ENCODE peak calls at places on chromosomes 13 and 19, in four cellular contexts. K, J, F and M are unnamed samples.

GRCh38 chr19:48308695-48309586 is 16.4 kb upstream of the EMP3 start:
- DNase-seq in K (no peak), J (no peak), F (no peak), M (no peak)

GRCh38 chr19:40241809-40242384 is 15.4 kb upstream of the CCNP start:
- DNase-seq in K (peak), J (no peak), F (no peak), M (no peak)

GRCh38 chr13:60933638-60934037 is 482.0 kb downstream of the PCDH20 start:
- DNase-seq in K (no peak), J (no peak), F (no peak), M (no peak)

GRCh38 chr13:21517576-21517975 is 58.5 kb upstream of the ZDHHC20 start:
- DNase-seq in K (no peak), J (no peak), F (no peak), M (no peak)

GRCh38 chr19:49193822-49194394 is 36.3 kb downstream of the TRPM4 start:
- DNase-seq in K (no peak), J (no peak), F (no peak), M (no peak)

GRCh38 chr19:35612224-35612558 is 344 bp upstream of the HAUS5 start:
- DNase-seq in K (no peak), J (peak), F (no peak), M (no peak)

GRCh38 chr19:39299404-39299803 is 3.2 kb downstream of the IFNL1 start:
- DNase-seq in K (no peak), J (no peak), F (no peak), M (no peak)

GRCh38 chr19:49340069-49340864 is 5.1 kb downstream of the CD37 start:
- DNase-seq in K (peak), J (peak), F (no peak), M (no peak)

GRCh38 chr19:43688059-43688763 is 18.2 kb upstream of the PLAUR start:
- DNase-seq in K (no peak), J (no peak), F (no peak), M (no peak)

GRCh38 chr19:49588370-49589122 is 2.4 kb upstream of the PRR12 start:
- DNase-seq in K (no peak), J (no peak), F (no peak), M (no peak)

GRCh38 chr19:38737921-38738731 is 6.1 kb downstream of the CAPN12 start:
- DNase-seq in K (no peak), J (no peak), F (no peak), M (no peak)

GRCh38 chr19:46298477-46299003 is 1.7 kb downstream of the HIF3A start:
- DNase-seq in K (no peak), J (no peak), F (no peak), M (no peak)

GRCh38 chr13:21033866-21034601 is 27.4 kb downstream of the LATS2 start:
- DNase-seq in K (peak), J (no peak), F (peak), M (no peak)

GRCh38 chr19:46478356-46478986 is 7.1 kb upstream of the PNMA8A start:
- DNase-seq in K (no peak), J (no peak), F (peak), M (no peak)

GRCh38 chr13:85719749-85720148 is 79.5 kb downstream of the SLITRK6 start:
- DNase-seq in K (no peak), J (no peak), F (no peak), M (no peak)

GRCh38 chr19:16355293-16356043 is 30.8 kb downstream of the KLF2 start:
- DNase-seq in K (no peak), J (no peak), F (no peak), M (no peak)

GRCh38 chr19:41882568-41883462 is at the start of gene ARHGEF1:
- DNase-seq in K (no peak), J (peak), F (no peak), M (no peak)

GRCh38 chr19:42234364-42234763 is 8.0 kb downstream of the GSK3A start:
- DNase-seq in K (no peak), J (no peak), F (no peak), M (no peak)

GRCh38 chr13:45728759-45729158 is 26.6 kb downstream of the CBY2 start:
- DNase-seq in K (no peak), J (no peak), F (no peak), M (no peak)

GRCh38 chr13:26560456-26560855 is 3.0 kb downstream of the WASF3 start:
- DNase-seq in K (no peak), J (no peak), F (no peak), M (no peak)

GRCh38 chr19:51726049-51726448 is 2.3 kb upstream of the HAS1 start:
- DNase-seq in K (no peak), J (no peak), F (peak), M (no peak)

GRCh38 chr13:32624441-32624840 is 38.2 kb downstream of the PDS5B start:
- DNase-seq in K (no peak), J (no peak), F (peak), M (no peak)

GRCh38 chr13:112229992-112230872 is 145.9 kb upstream of the SPACA7 start:
- DNase-seq in K (no peak), J (no peak), F (no peak), M (no peak)

GRCh38 chr13:113646921-113647340 is 11.1 kb downstream of the ATP4B start:
- DNase-seq in K (no peak), J (no peak), F (no peak), M (no peak)

DNA sequence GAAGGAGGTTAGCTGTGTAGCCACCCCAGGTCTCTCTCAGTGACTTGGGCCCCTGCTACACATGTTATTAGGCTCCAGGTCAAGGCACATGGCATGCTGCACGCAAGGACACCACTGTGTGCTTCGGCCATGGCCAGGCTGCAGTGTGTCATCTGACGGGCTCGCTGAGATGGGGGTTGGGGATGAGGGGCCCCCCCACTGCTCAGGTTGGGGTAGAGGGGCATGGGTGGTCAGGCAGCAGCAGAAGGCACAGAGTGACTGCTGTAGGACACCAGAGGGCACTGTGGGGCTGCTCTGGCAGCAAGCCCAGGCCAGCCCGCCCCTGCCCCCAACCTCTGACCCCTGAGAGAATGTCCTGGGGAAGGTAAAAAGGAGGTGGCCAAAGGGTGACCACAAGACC is 32.2 kb upstream of the ISYNA1 start:
- DNase-seq in K (no peak), J (no peak), F (no peak), M (no peak)
- TF ChIP-seq CTCF in K (peak), J (peak), F (peak), M (peak)

DNA sequence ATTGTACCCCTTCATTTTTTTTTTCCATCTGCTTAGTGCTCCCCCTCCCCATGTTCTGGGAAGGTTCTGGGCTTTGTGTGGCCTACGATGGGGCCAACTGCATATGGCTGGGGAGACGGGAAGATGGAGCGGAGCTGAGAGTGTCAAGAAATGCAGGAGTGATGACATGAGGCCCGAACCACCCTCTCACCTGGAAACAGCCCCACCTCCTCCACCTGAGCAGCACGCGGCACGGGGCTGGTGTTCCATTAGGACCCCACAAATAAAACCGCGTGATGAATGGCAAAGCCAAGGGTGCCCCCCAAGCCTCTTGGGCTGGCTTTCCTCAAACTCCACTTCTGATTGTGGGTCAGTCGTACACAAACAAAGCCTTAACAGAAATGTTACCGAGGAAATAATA is 42.0 kb downstream of the TSHZ3 start:
- DNase-seq in K (no peak), J (no peak), F (no peak), M (no peak)
- TF ChIP-seq CTCF in K (no peak), J (no peak), F (no peak), M (no peak)

GRCh38 chr19:4206818-4207484 is 22.4 kb upstream of the EBI3 start:
- DNase-seq in K (no peak), J (no peak), F (peak), M (no peak)
- TF ChIP-seq CTCF in K (no peak), J (peak), F (peak), M (peak)

GRCh38 chr19:12884627-12884925 is 2.4 kb downstream of the KLF1 start:
- DNase-seq in K (no peak), J (no peak), F (no peak), M (no peak)

GRCh38 chr19:12882589-12882988 is 1.3 kb upstream of the DNASE2 start:
- DNase-seq in K (no peak), J (no peak), F (no peak), M (no peak)

GRCh38 chr19:12884202-12884601 is 2.8 kb downstream of the KLF1 start:
- DNase-seq in K (no peak), J (no peak), F (no peak), M (no peak)

GRCh38 chr19:12881172-12881808 is at the start of gene DNASE2:
- DNase-seq in K (peak), J (peak), F (peak), M (peak)

DNA sequence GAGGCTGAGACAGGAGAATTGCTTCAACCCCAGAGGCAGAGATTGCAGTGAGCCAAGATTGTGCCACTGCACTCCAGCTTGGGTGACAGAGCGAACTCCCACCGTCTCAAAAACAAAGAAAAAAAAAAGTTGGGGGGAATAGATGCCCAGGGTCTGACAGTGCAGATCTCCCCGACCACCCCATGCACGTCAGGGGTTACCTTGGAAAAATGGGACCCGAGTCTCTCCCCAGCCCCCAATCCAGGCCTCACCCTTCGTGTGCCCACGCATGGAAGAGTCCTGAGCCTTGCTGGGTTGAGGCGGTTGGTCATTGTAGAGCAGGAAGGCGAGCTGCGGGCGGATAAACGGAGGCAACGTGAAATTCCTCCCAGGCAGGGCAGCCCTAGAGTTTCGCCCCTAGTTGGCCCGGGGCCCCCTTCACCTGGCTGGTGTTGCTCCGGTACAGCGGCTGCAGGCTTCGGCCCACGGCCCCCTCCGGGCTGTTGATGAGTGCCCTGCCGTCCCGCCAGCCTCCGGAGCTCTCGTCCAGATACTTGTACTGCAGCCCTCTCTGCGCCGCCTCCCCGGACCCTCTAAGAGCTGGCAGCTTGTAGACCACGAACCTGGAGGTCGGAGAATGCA is 588 bp downstream of the DNASE2 start:
- DNase-seq in K (no peak), J (no peak), F (no peak), M (no peak)
- TF ChIP-seq CTCF in K (no peak), J (no peak), F (no peak), M (no peak)

DNA sequence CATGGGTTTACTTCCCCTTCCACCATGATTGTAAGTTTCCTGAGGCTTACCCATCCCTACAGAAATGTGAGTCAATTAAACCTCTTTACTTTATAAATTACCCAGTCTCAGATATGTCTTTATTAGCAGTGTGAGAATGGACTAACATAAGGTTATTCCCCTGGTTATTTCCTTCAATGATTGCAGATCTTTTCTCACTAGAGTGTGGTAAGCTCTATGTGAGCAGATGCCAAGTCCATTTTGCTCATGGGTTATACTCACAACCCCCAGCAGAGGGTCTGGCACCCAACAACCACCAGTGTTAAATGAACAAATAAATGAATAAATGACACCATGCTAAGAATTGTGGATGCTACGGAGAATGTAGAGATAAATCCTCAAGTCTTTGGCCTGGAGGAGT is 472.8 kb downstream of the LIG4 start:
- DNase-seq in K (no peak), J (no peak), F (no peak), M (no peak)
- TF ChIP-seq CTCF in K (no peak), J (no peak), F (no peak), M (no peak)

GRCh38 chr19:6236310-6237291 is 43.2 kb downstream of the MLLT1 start:
- DNase-seq in K (peak), J (no peak), F (no peak), M (no peak)
- TF ChIP-seq CTCF in K (no peak), J (no peak), F (no peak), M (no peak)

GRCh38 chr19:13579388-13580060 is 73.2 kb upstream of the CACNA1A start:
- DNase-seq in K (no peak), J (no peak), F (peak), M (peak)
- TF ChIP-seq CTCF in K (no peak), J (peak), F (peak), M (no peak)

GRCh38 chr19:13621413-13621812 is 115.1 kb upstream of the CACNA1A start:
- DNase-seq in K (peak), J (no peak), F (peak), M (peak)
- TF ChIP-seq CTCF in K (no peak), J (peak), F (peak), M (peak)

GRCh38 chr13:110813646-110814624 is 100.4 kb downstream of the ING1 start:
- DNase-seq in K (no peak), J (no peak), F (no peak), M (no peak)
- TF ChIP-seq CTCF in K (no peak), J (no peak), F (peak), M (no peak)